ENCODE peak calls at places on chromosomes 12 and 14, in four cellular contexts. A is K562, M is HCT116, V is GM12878. E is an unnamed sample.

GRCh38 chr12:46908236-46908935 is 82.6 kb upstream of the SLC38A4 start:
- DNase-seq in A (no peak), M (no peak), V (no peak), E (no peak)

GRCh38 chr12:98592825-98593322 is 612 bp upstream of the SLC25A3 start:
- DNase-seq in A (no peak), M (no peak), V (no peak), E (no peak)

GRCh38 chr12:50353869-50354593 is 42.4 kb downstream of the FAM186A start:
- DNase-seq in A (no peak), M (no peak), V (no peak), E (no peak)

GRCh38 chr14:58955294-58955821 is 233.1 kb upstream of the DAAM1 start:
- DNase-seq in A (no peak), M (no peak), V (peak; percentile 55), E (no peak)

GRCh38 chr12:29769162-29769820 is 14.5 kb downstream of the TMTC1 start:
- DNase-seq in A (no peak), M (no peak), V (no peak), E (no peak)

GRCh38 chr12:49762468-49762847 is 21.1 kb downstream of the TMBIM6 start:
- DNase-seq in A (no peak), M (no peak), V (no peak), E (no peak)

GRCh38 chr12:89836026-89836425 is 127.4 kb upstream of the ATP2B1 start:
- DNase-seq in A (no peak), M (no peak), V (no peak), E (no peak)

GRCh38 chr12:25960176-25960575 is 1.7 kb downstream of the RASSF8 start:
- DNase-seq in A (no peak), M (no peak), V (no peak), E (no peak)

GRCh38 chr12:65658360-65658759 is 165.9 kb upstream of the HMGA2 start:
- DNase-seq in A (no peak), M (no peak), V (no peak), E (no peak)

GRCh38 chr14:52067873-52068740 is 752 bp downstream of the NID2 start:
- DNase-seq in A (no peak), M (no peak), V (no peak), E (peak; percentile 77)

GRCh38 chr12:103504606-103505005 is 8.8 kb upstream of the C12orf42 start:
- DNase-seq in A (no peak), M (no peak), V (no peak), E (no peak)

GRCh38 chr14:100822921-100823320 is 3.0 kb upstream of the MEG3 start:
- DNase-seq in A (no peak), M (no peak), V (no peak), E (no peak)

GRCh38 chr14:98169170-98169587 is 1102.8 kb downstream of the BCL11B start:
- DNase-seq in A (no peak), M (no peak), V (no peak), E (no peak)

GRCh38 chr12:50039151-50039835 is 14.0 kb upstream of the RACGAP1 start:
- DNase-seq in A (peak; percentile 87), M (peak; percentile 71), V (no peak), E (peak; percentile 89)

GRCh38 chr14:61403411-61403810 is 82.0 kb downstream of the PRKCH start:
- DNase-seq in A (no peak), M (no peak), V (peak; percentile 61), E (no peak)

GRCh38 chr14:37147310-37147875 is 25.0 kb downstream of the SLC25A21 start:
- DNase-seq in A (no peak), M (no peak), V (no peak), E (no peak)

GRCh38 chr12:115452751-115453281 is 768.8 kb upstream of the TBX3 start:
- DNase-seq in A (no peak), M (no peak), V (no peak), E (peak; percentile 65)
- TF ChIP-seq CEBPB in A (no peak), M (no peak), V (no peak), E (no peak)

GRCh38 chr12:22275847-22276246 is 58.7 kb downstream of the ST8SIA1 start:
- DNase-seq in A (no peak), M (no peak), V (no peak), E (peak; percentile 31)
- TF ChIP-seq EGR1 in A (no peak), M (no peak), V (no peak), E (no peak)

DNA sequence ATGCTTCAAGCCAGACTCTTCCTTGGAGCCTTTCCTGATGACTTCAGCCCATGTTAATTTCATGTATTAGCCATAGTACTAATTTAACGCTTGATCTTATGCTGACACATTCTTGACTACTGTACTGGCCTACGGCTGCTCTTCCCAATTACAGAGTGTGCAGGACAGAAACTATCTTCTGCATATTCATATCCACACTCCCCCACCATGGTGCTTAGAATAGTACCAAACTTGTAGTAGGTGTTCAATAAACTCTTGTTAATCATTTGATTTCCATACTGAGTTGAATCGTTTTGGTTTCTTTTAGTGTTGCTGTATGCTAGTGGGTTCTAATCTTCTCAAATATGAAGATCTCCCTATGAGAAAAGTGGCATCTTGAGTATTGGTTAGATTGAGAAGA is 21.8 kb upstream of the DGLUCY start:
- DNase-seq in A (no peak), M (no peak), V (no peak), E (no peak)
- TF ChIP-seq CEBPB in A (no peak), M (no peak), V (no peak), E (no peak)

GRCh38 chr12:109302770-109303169 is 6.3 kb downstream of the FOXN4 start:
- DNase-seq in A (no peak), M (no peak), V (no peak), E (no peak)
- TF ChIP-seq EGR1 in A (no peak), M (no peak), V (no peak), E (no peak)

GRCh38 chr14:80047761-80048160 is 163.5 kb downstream of the DIO2 start:
- DNase-seq in A (no peak), M (no peak), V (no peak), E (no peak)
- TF ChIP-seq CEBPB in A (no peak), M (no peak), V (no peak), E (no peak)

DNA sequence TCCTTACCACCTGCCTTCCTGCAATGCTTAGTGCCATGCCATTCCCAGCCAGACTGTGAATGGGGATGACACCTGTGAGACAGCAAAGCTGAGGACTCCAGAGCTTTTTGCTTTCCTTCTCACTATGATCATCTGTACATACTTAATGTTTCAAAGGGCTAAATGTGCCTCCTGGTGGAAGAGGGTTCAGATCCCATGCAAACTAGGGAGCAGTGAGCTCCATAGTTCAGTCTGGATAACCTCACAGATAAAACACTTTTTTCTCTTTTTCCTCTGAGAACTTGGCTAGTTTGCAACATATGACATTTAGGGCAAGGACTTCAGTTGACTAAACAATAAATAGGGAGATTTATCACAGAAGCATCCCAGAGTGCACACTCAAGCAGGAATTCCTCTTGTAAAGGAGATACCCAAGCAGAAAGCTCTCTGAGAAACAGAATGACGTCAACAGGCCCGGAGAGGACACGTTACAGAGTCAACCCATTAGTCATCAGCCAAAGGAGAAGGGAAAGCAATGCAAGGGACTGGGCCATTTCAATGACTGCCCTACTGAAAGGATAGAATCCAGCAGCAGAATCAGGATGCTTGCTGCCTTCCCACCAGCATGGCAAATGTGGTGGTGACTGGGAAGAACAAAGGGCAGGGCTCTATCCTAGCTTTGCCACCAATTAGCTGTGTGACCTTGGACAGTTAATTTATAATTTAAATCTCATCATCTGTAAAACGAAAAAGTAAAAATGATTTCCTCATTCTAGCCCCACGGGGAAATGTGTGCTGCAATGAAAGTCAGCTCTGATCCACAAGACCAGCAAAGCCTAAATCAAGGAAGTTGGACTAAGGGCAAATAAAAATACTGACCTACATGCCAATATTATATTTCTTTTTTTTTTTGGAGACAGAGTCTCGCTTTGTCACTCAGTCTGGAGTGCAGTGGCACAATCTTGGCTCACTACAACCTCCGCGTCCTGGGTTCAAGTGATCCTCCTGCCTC is 80.9 kb upstream of the ACTN1 start:
- DNase-seq in A (no peak), M (no peak), V (no peak), E (no peak)
- TF ChIP-seq EGR1 in A (no peak), M (no peak), V (no peak), E (no peak)

DNA sequence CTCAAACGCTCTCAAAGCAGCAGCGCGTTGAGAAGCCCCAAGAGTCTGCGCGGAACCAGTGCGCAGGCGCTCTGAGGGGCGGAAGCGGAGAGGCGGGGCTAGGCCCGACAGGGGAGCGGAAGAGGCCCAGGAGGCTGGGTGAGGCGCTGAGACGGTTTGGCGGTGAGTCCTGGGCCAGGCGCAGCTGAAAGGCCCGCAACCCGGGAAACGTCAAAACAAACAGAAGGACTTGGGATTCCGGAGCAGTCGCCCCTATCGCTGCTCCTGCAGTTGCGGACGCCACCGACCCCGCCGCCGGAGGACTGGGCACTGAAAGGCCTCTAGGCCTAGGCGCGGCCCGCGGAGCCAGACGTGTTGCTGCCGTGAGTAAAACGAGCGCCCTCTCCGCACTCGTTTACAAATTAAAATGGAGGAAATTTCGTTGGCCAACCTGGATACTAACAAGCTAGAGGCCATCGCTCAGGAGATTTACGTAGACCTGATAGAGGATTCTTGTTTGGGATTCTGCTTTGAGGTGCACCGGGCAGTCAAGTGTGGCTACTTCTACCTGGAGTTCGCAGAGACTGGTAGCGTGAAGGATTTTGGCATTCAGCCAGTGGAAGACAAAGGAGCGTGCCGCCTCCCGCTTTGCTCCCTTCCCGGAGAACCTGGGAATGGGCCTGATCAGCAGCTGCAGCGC is at the start of gene ATXN7L3B:
- DNase-seq in A (peak; percentile 93), M (peak; percentile 87), V (peak; percentile 73), E (peak; percentile 82)
- TF ChIP-seq CEBPB in A (no peak), M (no peak), V (no peak), E (no peak)

DNA sequence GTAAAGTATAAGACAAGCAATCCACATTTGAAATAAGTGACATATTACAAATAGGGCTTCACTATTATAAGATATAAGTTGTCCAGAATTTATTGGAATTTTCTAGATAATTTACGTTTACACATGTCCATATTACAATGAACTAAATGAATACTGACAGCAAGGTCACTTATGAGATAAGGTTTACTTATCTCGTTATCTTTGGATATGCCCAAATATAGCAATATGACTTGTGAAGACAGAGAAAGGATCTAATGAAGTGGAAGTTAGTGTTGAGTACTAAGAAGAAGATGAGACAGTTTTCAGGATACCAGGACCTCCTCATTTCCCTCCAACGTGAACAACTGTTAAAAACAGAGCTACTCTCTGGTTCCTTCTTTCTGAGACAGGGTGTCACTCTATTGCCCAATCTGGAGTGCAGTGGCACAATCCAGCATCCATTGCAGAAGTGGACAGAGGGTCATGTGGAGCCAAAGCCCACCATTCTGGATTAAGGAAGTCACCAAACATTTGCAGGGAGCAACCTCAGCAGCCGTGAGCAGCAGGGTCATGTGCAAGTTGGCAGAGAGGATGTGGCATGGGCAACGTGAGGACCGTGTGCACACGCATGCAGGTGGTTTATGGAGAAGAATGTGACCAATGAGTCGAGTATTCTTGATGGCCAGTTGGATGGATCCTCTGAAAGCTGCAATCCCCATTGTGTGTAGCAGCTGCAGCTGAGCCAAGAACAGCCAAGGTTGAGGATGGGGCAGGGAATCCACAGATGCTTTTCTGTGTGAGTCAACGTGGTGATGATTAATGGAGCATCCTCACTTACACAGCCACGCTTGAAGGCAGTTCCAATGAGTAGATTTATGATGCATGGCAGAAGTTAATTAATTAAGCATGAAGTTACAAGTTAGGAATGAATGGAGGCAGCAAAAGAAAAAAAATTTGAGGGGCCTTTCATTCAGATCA is 111.0 kb downstream of the BICD1 start:
- DNase-seq in A (no peak), M (no peak), V (no peak), E (no peak)
- TF ChIP-seq EGR1 in A (no peak), M (no peak), V (no peak), E (no peak)

E was measured in H1.